ENCODE peak calls at places on chromosomes 2 and 18, in six cellular contexts. S is activated effector memory CD4-positive, alpha-beta T cell treated with Interleukin-2 at 50 U/mL for 16 hours; D is thoracic aorta; M is Caki2; R is stimulated activated naive B cell treated with anti-CD40 and anti-IgM and Interleukin-4, amounts not matched to agents 10 μg/mL and 1 μg/mL and 100 μg/mL, for 72 hours; G is fibroblast of pulmonary artery. J is an unnamed sample.

GRCh38 chr2:201366166-201366565 is 9.0 kb upstream of the FLACC1 start:
- DNase-seq in S (no peak), D (no peak), M (no peak), R (no peak), G (no peak), J (no peak)

GRCh38 chr2:54191361-54192130 is 64.5 kb downstream of the TSPYL6 start:
- DNase-seq in S (no peak), D (no peak), M (no peak), R (no peak), G (no peak), J (no peak)

GRCh38 chr2:149606251-149606811 is 18.8 kb upstream of the MMADHC start:
- DNase-seq in S (no peak), D (no peak), M (no peak), R (no peak), G (peak), J (no peak)

GRCh38 chr2:234204480-234204879 is 154.0 kb downstream of the SPP2 start:
- DNase-seq in S (no peak), D (no peak), M (peak), R (no peak), G (peak), J (no peak)

GRCh38 chr2:28956415-28956826 is 24.7 kb upstream of the TOGARAM2 start:
- DNase-seq in S (peak), D (no peak), M (no peak), R (no peak), G (peak), J (peak)

GRCh38 chr2:204174034-204174433 is 237.5 kb downstream of the ICOS start:
- DNase-seq in S (no peak), D (no peak), M (no peak), R (no peak), G (no peak), J (no peak)

GRCh38 chr18:35549515-35549914 is 32.0 kb upstream of the GALNT1 start:
- DNase-seq in S (no peak), D (no peak), M (no peak), R (no peak), G (peak), J (no peak)

GRCh38 chr2:234330902-234331301 is 166.0 kb downstream of the ARL4C start:
- DNase-seq in S (no peak), D (no peak), M (peak), R (no peak), G (no peak), J (no peak)

GRCh38 chr2:200242553-200242952 is 63.9 kb upstream of the SPATS2L start:
- DNase-seq in S (no peak), D (no peak), M (no peak), R (no peak), G (no peak), J (no peak)

GRCh38 chr2:240895656-240896388 is at the start of gene MAB21L4:
- DNase-seq in S (no peak), D (no peak), M (no peak), R (no peak), G (no peak), J (no peak)

J was measured in H4.